ENCODE peak calls at places on chromosome X, in four cellular contexts. One of them, this sample, is unnamed.

GRCh38 chrX:110081320-110081719 is 78.4 kb downstream of the TMEM164 start:
- DNase-seq in AG10803: no peak
- DNase-seq in HS-5: no peak
- DNase-seq in GM12892: no peak
- DNase-seq in this sample: no peak

GRCh38 chrX:154368630-154369452 is 5.6 kb downstream of the FLNA start:
- DNase-seq in AG10803: peak
- DNase-seq in HS-5: peak
- DNase-seq in GM12892: no peak
- DNase-seq in this sample: peak

GRCh38 chrX:100090931-100091330 is 319.1 kb downstream of the PCDH19 start:
- DNase-seq in HS-5: no peak
- DNase-seq in GM12892: no peak
- DNase-seq in AG10803: peak
- DNase-seq in this sample: peak

GRCh38 chrX:111387470-111387869 is 24.5 kb downstream of the DCX start:
- DNase-seq in HS-5: no peak
- DNase-seq in AG10803: no peak
- DNase-seq in GM12892: no peak
- DNase-seq in this sample: no peak

GRCh38 chrX:13005671-13006473 is 31.0 kb downstream of the TMSB4X start:
- DNase-seq in AG10803: peak
- DNase-seq in GM12892: no peak
- DNase-seq in HS-5: no peak
- DNase-seq in this sample: no peak

GRCh38 chrX:48937065-48937907 is 18.5 kb upstream of the PIM2 start:
- DNase-seq in GM12892: peak
- DNase-seq in HS-5: no peak
- DNase-seq in AG10803: no peak
- DNase-seq in this sample: no peak

GRCh38 chrX:122501652-122502051 is 682.4 kb upstream of the GRIA3 start:
- DNase-seq in AG10803: no peak
- DNase-seq in GM12892: no peak
- DNase-seq in HS-5: no peak
- DNase-seq in this sample: no peak

GRCh38 chrX:154002215-154002719 is 17.4 kb downstream of the IRAK1 start:
- DNase-seq in HS-5: no peak
- DNase-seq in AG10803: peak
- DNase-seq in GM12892: no peak
- DNase-seq in this sample: peak

GRCh38 chrX:119145241-119145653 is 17.6 kb upstream of the KIAA1210 start:
- DNase-seq in AG10803: peak
- DNase-seq in GM12892: no peak
- DNase-seq in HS-5: no peak
- DNase-seq in this sample: peak

GRCh38 chrX:30224541-30224940 is 5.9 kb upstream of the MAGEB3 start:
- DNase-seq in GM12892: no peak
- DNase-seq in HS-5: no peak
- DNase-seq in AG10803: no peak
- DNase-seq in this sample: no peak

GRCh38 chrX:23079347-23079746 is 79.6 kb downstream of the DDX53 start:
- DNase-seq in GM12892: no peak
- DNase-seq in AG10803: no peak
- DNase-seq in HS-5: no peak
- DNase-seq in this sample: no peak

GRCh38 chrX:74246524-74246923 is 57.5 kb upstream of the ZCCHC13 start:
- DNase-seq in HS-5: peak
- DNase-seq in GM12892: no peak
- DNase-seq in AG10803: peak
- DNase-seq in this sample: no peak

GRCh38 chrX:50691820-50692219 is 122.2 kb downstream of the SHROOM4 start:
- DNase-seq in AG10803: peak
- DNase-seq in GM12892: peak
- DNase-seq in HS-5: no peak
- DNase-seq in this sample: peak

GRCh38 chrX:10506781-10507180 is 113.6 kb downstream of the MID1 start:
- DNase-seq in GM12892: no peak
- DNase-seq in AG10803: no peak
- DNase-seq in HS-5: no peak
- DNase-seq in this sample: no peak

GRCh38 chrX:108036298-108036973 is 8.4 kb upstream of the VSIG1 start:
- DNase-seq in HS-5: peak
- DNase-seq in AG10803: no peak
- DNase-seq in GM12892: no peak
- DNase-seq in this sample: no peak

GRCh38 chrX:135985123-135985973 is at the start of gene SLC9A6:
- DNase-seq in GM12892: peak
- DNase-seq in HS-5: no peak
- DNase-seq in AG10803: peak
- DNase-seq in this sample: peak

GRCh38 chrX:57270980-57271379 is 15.5 kb upstream of the FAAH2 start:
- DNase-seq in AG10803: no peak
- DNase-seq in GM12892: no peak
- DNase-seq in HS-5: no peak
- DNase-seq in this sample: no peak

GRCh38 chrX:40637687-40638086 is 9.7 kb downstream of the CXorf38 start:
- DNase-seq in HS-5: no peak
- DNase-seq in GM12892: no peak
- DNase-seq in AG10803: no peak
- DNase-seq in this sample: no peak

GRCh38 chrX:150805736-150806135 is 92.7 kb downstream of the CD99L2 start:
- DNase-seq in HS-5: no peak
- DNase-seq in GM12892: no peak
- DNase-seq in AG10803: no peak
- DNase-seq in this sample: no peak

GRCh38 chrX:123436512-123436911 is 252.4 kb downstream of the GRIA3 start:
- DNase-seq in GM12892: no peak
- DNase-seq in HS-5: no peak
- DNase-seq in AG10803: no peak
- DNase-seq in this sample: no peak

GRCh38 chrX:8849945-8850344 is 48.8 kb upstream of the FAM9A start:
- DNase-seq in HS-5: no peak
- DNase-seq in GM12892: no peak
- DNase-seq in AG10803: no peak
- DNase-seq in this sample: no peak

GRCh38 chrX:22699591-22700091 is 300.1 kb upstream of the DDX53 start:
- DNase-seq in GM12892: no peak
- DNase-seq in AG10803: peak
- DNase-seq in HS-5: no peak
- DNase-seq in this sample: no peak

GRCh38 chrX:130299279-130300009 is 30.7 kb upstream of the ZNF280C start:
- DNase-seq in AG10803: no peak
- DNase-seq in HS-5: no peak
- DNase-seq in GM12892: no peak
- DNase-seq in this sample: no peak

GRCh38 chrX:22171287-22172060 is 101.2 kb upstream of the CBLL2 start:
- DNase-seq in GM12892: no peak
- DNase-seq in HS-5: no peak
- DNase-seq in AG10803: no peak
- DNase-seq in this sample: no peak

This sample was measured in AG08395.